ENCODE peak calls at places on chromosomes 13 and 19, in five cellular contexts. Y, T, B, O and Z are unnamed samples.

GRCh38 chr19:31316201-31316951 is 32.9 kb downstream of the TSHZ3 start:
- DNase-seq in Y (no peak), T (no peak), B (no peak), O (no peak), Z (no peak)

GRCh38 chr19:51119675-51120074 is 5.0 kb upstream of the SIGLEC9 start:
- DNase-seq in Y (no peak), T (no peak), B (no peak), O (no peak), Z (no peak)

GRCh38 chr19:16371540-16371986 is 46.9 kb downstream of the KLF2 start:
- DNase-seq in Y (no peak), T (peak), B (no peak), O (peak), Z (no peak)

GRCh38 chr13:107457686-107458085 is 757.6 kb downstream of the LIG4 start:
- DNase-seq in Y (no peak), T (no peak), B (no peak), O (no peak), Z (no peak)

GRCh38 chr19:48484931-48485612 is 15.9 kb downstream of the CYTH2 start:
- DNase-seq in Y (no peak), T (no peak), B (no peak), O (no peak), Z (no peak)

GRCh38 chr13:87259479-87260083 is 411.6 kb upstream of the SLITRK5 start:
- DNase-seq in Y (peak), T (no peak), B (peak), O (no peak), Z (no peak)

GRCh38 chr13:93146584-93147292 is 79.9 kb upstream of the GPC6 start:
- DNase-seq in Y (no peak), T (no peak), B (no peak), O (no peak), Z (no peak)

GRCh38 chr13:41049480-41049879 is 11.8 kb upstream of the WBP4 start:
- DNase-seq in Y (no peak), T (no peak), B (no peak), O (no peak), Z (no peak)

GRCh38 chr13:44685641-44686040 is 109.5 kb upstream of the TSC22D1 start:
- DNase-seq in Y (no peak), T (no peak), B (no peak), O (no peak), Z (no peak)

GRCh38 chr19:54201172-54201701 is 579 bp downstream of the RPS9 start:
- DNase-seq in Y (no peak), T (no peak), B (no peak), O (no peak), Z (no peak)

GRCh38 chr19:6012416-6013170 is 34.7 kb upstream of the RANBP3 start:
- DNase-seq in Y (no peak), T (no peak), B (no peak), O (no peak), Z (no peak)

GRCh38 chr19:57099199-57099661 is 20.6 kb upstream of the USP29 start:
- DNase-seq in Y (peak), T (peak), B (peak), O (no peak), Z (peak)

GRCh38 chr13:64808704-64809103 is 2421.4 kb downstream of the PCDH9 start:
- DNase-seq in Y (no peak), T (no peak), B (no peak), O (no peak), Z (no peak)

GRCh38 chr13:32932376-32932775 is 83.8 kb upstream of the KL start:
- DNase-seq in Y (no peak), T (no peak), B (no peak), O (no peak), Z (no peak)

GRCh38 chr13:44312898-44313551 is 60.6 kb upstream of the SERP2 start:
- DNase-seq in Y (peak), T (no peak), B (peak), O (no peak), Z (no peak)

GRCh38 chr19:35247526-35248309 is 1.1 kb upstream of the LSR start:
- DNase-seq in Y (peak), T (peak), B (peak), O (peak), Z (peak)

GRCh38 chr19:51398096-51398704 is 7.8 kb upstream of the C19orf84 start:
- DNase-seq in Y (peak), T (peak), B (no peak), O (no peak), Z (no peak)

GRCh38 chr13:110130431-110130830 is 176.5 kb downstream of the COL4A1 start:
- DNase-seq in Y (no peak), T (no peak), B (no peak), O (no peak), Z (no peak)

GRCh38 chr13:92317066-92317465 is 909.5 kb upstream of the GPC6 start:
- DNase-seq in Y (no peak), T (no peak), B (no peak), O (no peak), Z (no peak)

GRCh38 chr13:25137624-25137892 is 34.5 kb downstream of the AMER2 start:
- DNase-seq in Y (no peak), T (no peak), B (no peak), O (no peak), Z (no peak)

GRCh38 chr19:7874080-7874856 is at the start of gene PRR36:
- DNase-seq in Y (peak), T (peak), B (no peak), O (no peak), Z (peak)

GRCh38 chr19:1068111-1069001 is 1.4 kb downstream of the ARHGAP45 start:
- DNase-seq in Y (no peak), T (no peak), B (no peak), O (no peak), Z (no peak)
- TF ChIP-seq SRF in Y (no peak), T (no peak), B (no peak), O (no peak), Z (no peak)

GRCh38 chr13:104580931-104581330 is 1514.7 kb upstream of the SLC10A2 start:
- DNase-seq in Y (no peak), T (no peak), B (no peak), O (no peak), Z (no peak)
- TF ChIP-seq YY1 in Y (no peak), T (no peak), B (no peak), O (no peak), Z (no peak)

GRCh38 chr19:33906578-33907335 is 110.1 kb downstream of the KCTD15 start:
- DNase-seq in Y (peak), T (no peak), B (no peak), O (no peak), Z (peak)

GRCh38 chr19:33905473-33905936 is 108.8 kb downstream of the KCTD15 start:
- DNase-seq in Y (no peak), T (no peak), B (no peak), O (no peak), Z (no peak)

GRCh38 chr19:33903489-33903850 is 106.8 kb downstream of the KCTD15 start:
- DNase-seq in Y (no peak), T (no peak), B (no peak), O (no peak), Z (no peak)

GRCh38 chr19:33904681-33905080 is 108.0 kb downstream of the KCTD15 start:
- DNase-seq in Y (peak), T (no peak), B (no peak), O (no peak), Z (no peak)

DNA sequence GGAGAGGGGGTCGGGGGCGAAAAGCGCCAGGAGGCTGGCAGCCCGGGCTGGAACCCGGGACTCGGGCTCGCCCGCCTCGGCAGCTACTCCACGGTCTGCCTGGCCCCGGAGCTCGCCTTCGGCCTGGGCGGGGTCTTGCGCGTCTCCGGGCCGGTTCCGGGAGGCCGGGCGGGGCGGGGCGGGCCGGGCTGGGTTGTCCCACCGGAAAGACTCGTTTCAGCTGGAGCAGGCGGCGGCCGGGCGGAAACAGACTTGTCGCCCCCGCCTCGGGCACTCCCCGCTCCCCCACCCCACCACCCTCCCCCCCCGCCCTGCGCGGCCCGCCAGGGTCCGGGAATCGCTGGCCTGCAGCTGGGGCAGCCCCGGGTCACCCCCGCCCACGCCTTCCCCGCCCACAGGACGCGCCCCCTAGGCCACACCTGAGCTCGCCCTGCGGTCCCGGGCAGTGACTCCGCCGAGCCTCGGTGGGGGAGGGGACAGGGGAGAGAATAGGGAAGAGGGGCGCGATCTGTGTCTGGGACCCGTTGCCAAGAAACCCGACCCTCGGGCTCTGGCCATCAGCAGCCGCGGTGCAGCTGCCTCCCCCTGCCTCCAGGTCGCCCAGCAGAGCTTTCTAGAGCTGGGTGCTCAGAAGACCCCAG is 109.4 kb downstream of the KCTD15 start:
- DNase-seq in Y (no peak), T (peak), B (no peak), O (no peak), Z (peak)
- TF ChIP-seq SRF in Y (no peak), T (no peak), B (no peak), O (no peak), Z (no peak)

DNA sequence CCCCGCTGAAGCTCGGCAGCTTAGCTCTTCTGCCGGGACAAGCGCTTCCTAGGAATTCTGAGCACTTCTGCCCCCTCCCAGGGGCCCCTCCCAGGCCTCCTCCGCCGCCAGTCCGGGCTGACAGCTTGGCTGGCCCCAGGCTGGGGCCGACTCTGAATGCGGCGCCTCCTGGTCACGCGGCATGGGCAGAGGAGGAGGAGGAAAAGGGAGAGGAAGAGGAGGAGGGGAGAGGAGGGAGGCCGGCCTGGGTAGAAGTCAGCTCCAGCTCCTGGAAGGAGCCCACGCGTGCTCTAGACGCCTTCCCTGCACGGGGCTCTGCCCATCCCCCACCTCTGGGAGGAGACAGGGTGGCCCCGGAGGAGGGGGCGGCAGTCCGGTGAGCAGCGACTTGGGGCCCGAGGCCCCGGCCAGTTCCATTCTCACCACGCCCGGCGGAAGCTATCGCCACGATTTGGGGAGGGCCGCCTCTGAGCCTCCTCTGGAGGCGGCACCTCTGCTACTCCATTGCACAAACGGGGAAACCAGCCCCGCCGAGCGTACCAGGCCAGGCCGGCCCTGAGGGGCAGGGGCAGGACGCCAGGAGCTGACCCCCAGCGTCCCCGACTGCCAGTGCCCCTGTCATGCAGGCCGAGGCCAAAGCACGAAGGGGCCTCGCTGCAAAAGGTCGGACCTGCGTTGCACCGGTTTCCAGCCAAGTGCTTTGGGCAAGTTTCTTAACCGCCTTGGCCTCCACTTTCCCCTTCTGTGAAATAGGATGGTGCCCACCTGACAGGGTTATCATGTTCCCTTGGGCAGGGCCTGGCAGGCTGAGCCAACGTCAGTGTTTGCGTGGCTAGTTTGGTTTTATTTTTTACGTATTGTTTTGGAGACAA is 31.6 kb downstream of the CCNE1 start:
- DNase-seq in Y (no peak), T (peak), B (no peak), O (no peak), Z (no peak)
- TF ChIP-seq YY1 in Y (no peak), T (no peak), B (no peak), O (no peak), Z (no peak)

GRCh38 chr19:47013041-47013517 is 6.6 kb upstream of the NPAS1 start:
- DNase-seq in Y (peak), T (peak), B (peak), O (no peak), Z (peak)
- TF ChIP-seq SRF in Y (no peak), T (peak), B (no peak), O (no peak), Z (peak)